ENCODE peak calls at places on chromosomes 7 and 10, in seven cellular contexts. One of them, this sample, is unnamed.

GRCh38 chr10:131997366-131998049 is 15.8 kb upstream of the BNIP3 start:
- DNase-seq in SK-N-SH: no peak
- DNase-seq in GM12878: no peak
- DNase-seq in H1: no peak
- DNase-seq in HCT116: no peak
- DNase-seq in HepG2: peak
- DNase-seq in K562: no peak
- DNase-seq in this sample: no peak

GRCh38 chr7:107479303-107479702 is 9.4 kb downstream of the GPR22 start:
- DNase-seq in GM12878: no peak
- DNase-seq in HepG2: no peak
- DNase-seq in SK-N-SH: no peak
- DNase-seq in K562: no peak
- DNase-seq in HCT116: no peak
- DNase-seq in H1: no peak
- DNase-seq in this sample: no peak

GRCh38 chr10:71971311-71971731 is 7.1 kb downstream of the CHST3 start:
- DNase-seq in H1: no peak
- DNase-seq in SK-N-SH: no peak
- DNase-seq in HepG2: no peak
- DNase-seq in GM12878: no peak
- DNase-seq in K562: no peak
- DNase-seq in HCT116: no peak
- DNase-seq in this sample: no peak

GRCh38 chr10:97024181-97025073 is 161.3 kb downstream of the SLIT1 start:
- DNase-seq in K562: no peak
- DNase-seq in HCT116: no peak
- DNase-seq in H1: no peak
- DNase-seq in SK-N-SH: no peak
- DNase-seq in GM12878: peak
- DNase-seq in HepG2: no peak
- DNase-seq in this sample: no peak

GRCh38 chr7:315516-316265 is 25.7 kb downstream of the FOXL3 start:
- DNase-seq in K562: no peak
- DNase-seq in GM12878: no peak
- DNase-seq in SK-N-SH: no peak
- DNase-seq in HCT116: no peak
- DNase-seq in H1: no peak
- DNase-seq in HepG2: no peak
- DNase-seq in this sample: no peak

GRCh38 chr10:27804136-27804535 is 58.5 kb upstream of the MKX start:
- DNase-seq in SK-N-SH: no peak
- DNase-seq in K562: no peak
- DNase-seq in HepG2: no peak
- DNase-seq in HCT116: no peak
- DNase-seq in H1: no peak
- DNase-seq in GM12878: no peak
- DNase-seq in this sample: no peak

GRCh38 chr10:32144817-32145688 is 88.8 kb upstream of the KIF5B start:
- DNase-seq in H1: no peak
- DNase-seq in K562: no peak
- DNase-seq in GM12878: no peak
- DNase-seq in HCT116: no peak
- DNase-seq in SK-N-SH: no peak
- DNase-seq in HepG2: no peak
- DNase-seq in this sample: no peak

GRCh38 chr7:113159746-113160339 is 41.5 kb upstream of the SMIM30 start:
- DNase-seq in HepG2: peak
- DNase-seq in K562: peak
- DNase-seq in H1: peak
- DNase-seq in HCT116: peak
- DNase-seq in SK-N-SH: peak
- DNase-seq in GM12878: no peak
- DNase-seq in this sample: peak

GRCh38 chr7:157488326-157488725 is 151.5 kb downstream of the DNAJB6 start:
- DNase-seq in GM12878: no peak
- DNase-seq in H1: no peak
- DNase-seq in K562: no peak
- DNase-seq in HCT116: no peak
- DNase-seq in SK-N-SH: no peak
- DNase-seq in HepG2: no peak
- DNase-seq in this sample: no peak

GRCh38 chr10:48444266-48444665 is 137.8 kb downstream of the MAPK8 start:
- DNase-seq in SK-N-SH: peak
- DNase-seq in HepG2: peak
- DNase-seq in H1: no peak
- DNase-seq in HCT116: peak
- DNase-seq in GM12878: no peak
- DNase-seq in K562: no peak
- DNase-seq in this sample: peak

GRCh38 chr7:6306471-6306870 is 34.0 kb upstream of the CYTH3 start:
- DNase-seq in GM12878: no peak
- DNase-seq in K562: no peak
- DNase-seq in HCT116: peak
- DNase-seq in H1: no peak
- DNase-seq in HepG2: peak
- DNase-seq in SK-N-SH: no peak
- DNase-seq in this sample: peak

GRCh38 chr7:84729284-84729683 is 457.6 kb downstream of the SEMA3D start:
- DNase-seq in HCT116: no peak
- DNase-seq in H1: no peak
- DNase-seq in SK-N-SH: no peak
- DNase-seq in K562: no peak
- DNase-seq in HepG2: no peak
- DNase-seq in GM12878: no peak
- DNase-seq in this sample: no peak

GRCh38 chr10:110672580-110672919 is 28.4 kb downstream of the RBM20 start:
- DNase-seq in SK-N-SH: no peak
- DNase-seq in HepG2: no peak
- DNase-seq in K562: no peak
- DNase-seq in H1: no peak
- DNase-seq in GM12878: no peak
- DNase-seq in HCT116: no peak
- DNase-seq in this sample: no peak

GRCh38 chr10:131730771-131731497 is 169.9 kb upstream of the PPP2R2D start:
- DNase-seq in GM12878: no peak
- DNase-seq in HCT116: no peak
- DNase-seq in K562: no peak
- DNase-seq in HepG2: no peak
- DNase-seq in H1: no peak
- DNase-seq in SK-N-SH: peak
- DNase-seq in this sample: no peak

GRCh38 chr10:133115981-133116380 is 28.3 kb downstream of the ADGRA1 start:
- DNase-seq in HepG2: no peak
- DNase-seq in K562: no peak
- DNase-seq in GM12878: no peak
- DNase-seq in HCT116: no peak
- DNase-seq in H1: no peak
- DNase-seq in SK-N-SH: no peak
- DNase-seq in this sample: no peak

GRCh38 chr7:114740095-114740494 is 181.8 kb upstream of the MDFIC start:
- DNase-seq in HepG2: no peak
- DNase-seq in HCT116: no peak
- DNase-seq in GM12878: no peak
- DNase-seq in H1: no peak
- DNase-seq in K562: no peak
- DNase-seq in SK-N-SH: no peak
- DNase-seq in this sample: no peak

GRCh38 chr7:28239823-28240204 is 59.2 kb upstream of the JAZF1 start:
- DNase-seq in HCT116: no peak
- DNase-seq in GM12878: no peak
- DNase-seq in H1: no peak
- DNase-seq in HepG2: no peak
- DNase-seq in K562: no peak
- DNase-seq in SK-N-SH: no peak
- DNase-seq in this sample: no peak

GRCh38 chr10:101226888-101227736 is 2.2 kb downstream of the LBX1 start:
- DNase-seq in H1: no peak
- DNase-seq in SK-N-SH: peak
- DNase-seq in GM12878: no peak
- DNase-seq in HCT116: no peak
- DNase-seq in HepG2: no peak
- DNase-seq in K562: no peak
- DNase-seq in this sample: no peak

GRCh38 chr7:105787071-105787470 is 89.3 kb downstream of the ATXN7L1 start:
- DNase-seq in SK-N-SH: no peak
- DNase-seq in HCT116: no peak
- DNase-seq in K562: no peak
- DNase-seq in GM12878: no peak
- DNase-seq in H1: no peak
- DNase-seq in HepG2: no peak
- DNase-seq in this sample: no peak

GRCh38 chr7:30057741-30058140 is 29.5 kb downstream of the PLEKHA8 start:
- DNase-seq in GM12878: no peak
- DNase-seq in K562: no peak
- DNase-seq in HepG2: no peak
- DNase-seq in SK-N-SH: no peak
- DNase-seq in H1: no peak
- DNase-seq in HCT116: no peak
- DNase-seq in this sample: peak

GRCh38 chr7:33722383-33723096 is 182.8 kb upstream of the BMPER start:
- DNase-seq in HCT116: peak
- DNase-seq in GM12878: no peak
- DNase-seq in SK-N-SH: peak
- DNase-seq in HepG2: peak
- DNase-seq in K562: no peak
- DNase-seq in H1: no peak
- DNase-seq in this sample: no peak

GRCh38 chr7:131234719-131235488 is 92.8 kb upstream of the MKLN1 start:
- DNase-seq in GM12878: no peak
- DNase-seq in H1: no peak
- DNase-seq in HepG2: no peak
- DNase-seq in SK-N-SH: no peak
- DNase-seq in HCT116: no peak
- DNase-seq in K562: no peak
- DNase-seq in this sample: no peak

GRCh38 chr7:131236318-131236672 is 91.4 kb upstream of the MKLN1 start:
- DNase-seq in GM12878: no peak
- DNase-seq in SK-N-SH: no peak
- DNase-seq in HCT116: no peak
- DNase-seq in H1: no peak
- DNase-seq in K562: no peak
- DNase-seq in HepG2: no peak
- DNase-seq in this sample: no peak

GRCh38 chr7:131233193-131233592 is 94.5 kb upstream of the MKLN1 start:
- DNase-seq in HepG2: no peak
- DNase-seq in SK-N-SH: no peak
- DNase-seq in GM12878: no peak
- DNase-seq in H1: no peak
- DNase-seq in HCT116: no peak
- DNase-seq in K562: no peak
- DNase-seq in this sample: no peak

GRCh38 chr7:131238260-131238940 is 89.3 kb upstream of the MKLN1 start:
- DNase-seq in K562: no peak
- DNase-seq in SK-N-SH: no peak
- DNase-seq in GM12878: no peak
- DNase-seq in HCT116: no peak
- DNase-seq in H1: no peak
- DNase-seq in HepG2: peak
- DNase-seq in this sample: no peak

DNA sequence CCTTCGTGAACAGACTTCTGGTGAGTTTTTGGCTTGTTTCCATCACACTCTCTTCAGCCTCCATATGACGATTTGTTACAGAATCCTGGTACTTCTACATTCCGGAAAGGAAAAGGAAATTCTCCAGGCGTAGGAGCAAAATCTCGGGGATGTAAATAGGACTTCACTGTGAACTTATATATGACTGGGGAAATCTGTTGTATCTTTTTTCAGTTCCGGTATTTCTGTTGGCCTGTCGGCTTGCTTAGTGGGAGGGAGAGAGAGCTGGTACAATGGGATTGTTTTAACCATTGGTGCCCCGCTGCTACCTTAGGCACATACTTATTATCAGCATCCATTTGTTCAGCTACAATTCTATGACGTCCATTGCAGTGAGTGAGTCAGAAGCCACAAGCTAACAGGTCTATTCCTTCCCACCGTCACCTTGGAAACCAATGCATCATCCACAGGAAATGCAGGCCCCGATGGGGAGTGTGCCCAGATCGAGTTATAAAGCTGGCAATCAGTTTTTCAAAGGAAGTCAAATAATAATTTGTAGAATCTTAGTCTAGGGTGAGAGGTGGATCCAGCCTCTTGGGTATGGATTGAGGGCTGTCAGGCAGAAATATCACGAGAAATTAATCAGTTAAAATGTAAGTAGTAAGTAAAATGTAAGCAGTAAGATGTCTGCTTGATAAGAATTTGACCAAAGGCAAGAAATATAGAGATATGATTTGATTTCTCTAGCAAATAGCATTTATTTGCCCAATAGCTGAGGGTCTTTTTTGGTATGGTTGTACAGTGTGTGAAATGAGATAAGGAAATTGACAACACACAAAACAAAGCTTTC is 92.0 kb upstream of the MKLN1 start:
- DNase-seq in SK-N-SH: peak
- DNase-seq in HepG2: peak
- DNase-seq in H1: no peak
- DNase-seq in GM12878: no peak
- DNase-seq in K562: no peak
- DNase-seq in HCT116: peak
- DNase-seq in this sample: no peak
- TF ChIP-seq JUND in SK-N-SH: peak
- TF ChIP-seq JUND in HepG2: no peak
- TF ChIP-seq JUND in H1: no peak
- TF ChIP-seq JUND in GM12878: no peak
- TF ChIP-seq JUND in K562: peak
- TF ChIP-seq JUND in HCT116: peak
- TF ChIP-seq JUND in this sample: no peak

GRCh38 chr10:102778781-102779180 is 35.0 kb downstream of the WBP1L start:
- DNase-seq in HCT116: no peak
- DNase-seq in HepG2: no peak
- DNase-seq in K562: no peak
- DNase-seq in SK-N-SH: no peak
- DNase-seq in GM12878: no peak
- DNase-seq in H1: no peak
- DNase-seq in this sample: no peak
- TF ChIP-seq JUND in HCT116: no peak
- TF ChIP-seq JUND in HepG2: no peak
- TF ChIP-seq JUND in K562: no peak
- TF ChIP-seq JUND in SK-N-SH: no peak
- TF ChIP-seq JUND in GM12878: no peak
- TF ChIP-seq JUND in H1: no peak
- TF ChIP-seq JUND in this sample: no peak

GRCh38 chr7:42348627-42349026 is 111.6 kb upstream of the GLI3 start:
- DNase-seq in GM12878: no peak
- DNase-seq in HepG2: no peak
- DNase-seq in HCT116: no peak
- DNase-seq in K562: no peak
- DNase-seq in SK-N-SH: peak
- DNase-seq in H1: no peak
- DNase-seq in this sample: no peak
- TF ChIP-seq JUND in GM12878: no peak
- TF ChIP-seq JUND in HepG2: no peak
- TF ChIP-seq JUND in HCT116: no peak
- TF ChIP-seq JUND in K562: no peak
- TF ChIP-seq JUND in SK-N-SH: no peak
- TF ChIP-seq JUND in H1: no peak
- TF ChIP-seq JUND in this sample: no peak

GRCh38 chr10:30228638-30229037 is 120.4 kb downstream of the MTPAP start:
- DNase-seq in HepG2: no peak
- DNase-seq in K562: no peak
- DNase-seq in HCT116: no peak
- DNase-seq in GM12878: no peak
- DNase-seq in H1: no peak
- DNase-seq in SK-N-SH: no peak
- DNase-seq in this sample: no peak
- TF ChIP-seq JUND in HepG2: no peak
- TF ChIP-seq JUND in K562: no peak
- TF ChIP-seq JUND in HCT116: no peak
- TF ChIP-seq JUND in GM12878: no peak
- TF ChIP-seq JUND in H1: no peak
- TF ChIP-seq JUND in SK-N-SH: no peak
- TF ChIP-seq JUND in this sample: no peak

GRCh38 chr10:102555781-102556328 is 52.1 kb downstream of the SUFU start:
- DNase-seq in GM12878: no peak
- DNase-seq in HepG2: no peak
- DNase-seq in HCT116: no peak
- DNase-seq in H1: no peak
- DNase-seq in K562: no peak
- DNase-seq in SK-N-SH: no peak
- DNase-seq in this sample: no peak
- TF ChIP-seq JUND in GM12878: no peak
- TF ChIP-seq JUND in HepG2: no peak
- TF ChIP-seq JUND in HCT116: no peak
- TF ChIP-seq JUND in H1: no peak
- TF ChIP-seq JUND in K562: no peak
- TF ChIP-seq JUND in SK-N-SH: no peak
- TF ChIP-seq JUND in this sample: no peak

This sample was measured in T47D.